ENCODE peak calls at places on chromosomes 4 and X, in six cellular contexts. W is fibroblast of villous mesenchyme, P is thoracic aorta, X is fibroblast of lung, Z is heart right ventricle, R is psoas muscle. V is an unnamed sample.

GRCh38 chr4:74308215-74308614 is at the start of gene EPGN:
- DNase-seq in W (no peak), P (no peak), X (no peak), Z (no peak), R (no peak), V (no peak)

GRCh38 chrX:149286940-149287349 is 218.2 kb downstream of the IDS start:
- DNase-seq in W (peak; percentile 36), P (no peak), X (peak; percentile 55), Z (no peak), R (peak; percentile 8), V (no peak)

GRCh38 chr4:133149932-133150642 is 993 bp downstream of the PCDH10 start:
- DNase-seq in W (no peak), P (no peak), X (peak; percentile 13), Z (no peak), R (no peak), V (no peak)

GRCh38 chrX:131366387-131366786 is 77.3 kb upstream of the IGSF1 start:
- DNase-seq in W (peak; percentile 5), P (no peak), X (peak; percentile 11), Z (no peak), R (no peak), V (no peak)

GRCh38 chrX:70485466-70485865 is 40.8 kb downstream of the DLG3 start:
- DNase-seq in W (no peak), P (no peak), X (no peak), Z (no peak), R (no peak), V (no peak)

GRCh38 chrX:96455078-96455477 is 229.6 kb upstream of the DIAPH2 start:
- DNase-seq in W (no peak), P (no peak), X (no peak), Z (no peak), R (no peak), V (no peak)

GRCh38 chrX:153922932-153923857 is 2.9 kb downstream of the ARHGAP4 start:
- DNase-seq in W (peak; percentile 54), P (no peak), X (peak; percentile 63), Z (peak; percentile 82), R (peak; percentile 83), V (no peak)

GRCh38 chr4:82145850-82146249 is 227.9 kb downstream of the HNRNPD start:
- DNase-seq in W (no peak), P (no peak), X (no peak), Z (no peak), R (no peak), V (no peak)

GRCh38 chrX:38279188-38279587 is 48.1 kb downstream of the RPGR start:
- DNase-seq in W (no peak), P (no peak), X (peak; percentile 9), Z (no peak), R (no peak), V (no peak)

GRCh38 chr4:112069110-112069509 is 76.1 kb upstream of the FAM241A start:
- DNase-seq in W (no peak), P (no peak), X (no peak), Z (no peak), R (no peak), V (no peak)

GRCh38 chr4:88865051-88865450 is 167.4 kb upstream of the NAP1L5 start:
- DNase-seq in W (peak; percentile 30), P (no peak), X (peak; percentile 37), Z (no peak), R (no peak), V (no peak)

GRCh38 chr4:8038702-8039251 is 99.1 kb upstream of the AFAP1 start:
- DNase-seq in W (no peak), P (no peak), X (no peak), Z (no peak), R (no peak), V (no peak)

GRCh38 chrX:49129427-49129826 is 5.9 kb upstream of the GPKOW start:
- DNase-seq in W (no peak), P (no peak), X (no peak), Z (no peak), R (no peak), V (no peak)

GRCh38 chrX:3815896-3816664 is 102.6 kb upstream of the PRKX start:
- DNase-seq in W (peak; percentile 13), P (no peak), X (peak; percentile 23), Z (peak; percentile 39), R (peak; percentile 55), V (peak; percentile 27)

GRCh38 chrX:115093206-115093605 is 75.8 kb upstream of the IL13RA2 start:
- DNase-seq in W (no peak), P (no peak), X (no peak), Z (no peak), R (no peak), V (no peak)

GRCh38 chr4:6951880-6952381 is 42.3 kb downstream of the TBC1D14 start:
- DNase-seq in W (no peak), P (no peak), X (no peak), Z (no peak), R (no peak), V (no peak)

GRCh38 chr4:84847978-84848377 is 118.5 kb downstream of the WDFY3 start:
- DNase-seq in W (no peak), P (no peak), X (no peak), Z (no peak), R (no peak), V (no peak)

GRCh38 chr4:115920637-115921036 is 807.2 kb upstream of the NDST4 start:
- DNase-seq in W (no peak), P (no peak), X (no peak), Z (no peak), R (no peak), V (no peak)

GRCh38 chr4:76896731-76897521 is 1.0 kb downstream of the SOWAHB start:
- DNase-seq in W (peak; percentile 22), P (no peak), X (peak; percentile 6), Z (peak; percentile 21), R (peak; percentile 16), V (no peak)

GRCh38 chrX:66030505-66031317 is 9.2 kb downstream of the VSIG4 start:
- DNase-seq in W (peak; percentile 4), P (no peak), X (no peak), Z (no peak), R (no peak), V (no peak)

GRCh38 chr4:116925900-116926457 is 159.4 kb downstream of the TRAM1L1 start:
- DNase-seq in W (no peak), P (no peak), X (no peak), Z (peak; percentile 6), R (no peak), V (no peak)

GRCh38 chr4:78764498-78764961 is 11.6 kb upstream of the BMP2K start:
- DNase-seq in W (peak; percentile 41), P (no peak), X (peak; percentile 65), Z (no peak), R (no peak), V (no peak)

GRCh38 chr4:55512922-55513571 is 33.7 kb downstream of the CLOCK start:
- DNase-seq in W (no peak), P (no peak), X (peak; percentile 31), Z (no peak), R (no peak), V (no peak)

GRCh38 chr4:95377511-95377910 is 171.3 kb downstream of the UNC5C start:
- DNase-seq in W (no peak), P (no peak), X (no peak), Z (no peak), R (no peak), V (no peak)

GRCh38 chrX:18668059-18668458 is 3.8 kb downstream of the RS1 start:
- DNase-seq in W (no peak), P (no peak), X (no peak), Z (no peak), R (no peak), V (no peak)

GRCh38 chr4:17595471-17596005 is 18.5 kb downstream of the LAP3 start:
- DNase-seq in W (no peak), P (no peak), X (no peak), Z (no peak), R (no peak), V (no peak)

GRCh38 chr4:154406022-154406835 is 85.4 kb downstream of the DCHS2 start:
- DNase-seq in W (no peak), P (no peak), X (no peak), Z (no peak), R (no peak), V (no peak)

GRCh38 chr4:120057416-120057815 is 9.2 kb downstream of the MAD2L1 start:
- DNase-seq in W (no peak), P (no peak), X (no peak), Z (no peak), R (no peak), V (no peak)

GRCh38 chr4:120055795-120056194 is 10.9 kb downstream of the MAD2L1 start:
- DNase-seq in W (no peak), P (no peak), X (no peak), Z (no peak), R (no peak), V (no peak)

GRCh38 chr4:120053916-120054315 is 12.7 kb downstream of the MAD2L1 start:
- DNase-seq in W (no peak), P (no peak), X (no peak), Z (no peak), R (no peak), V (no peak)

GRCh38 chr4:120055167-120055566 is 11.5 kb downstream of the MAD2L1 start:
- DNase-seq in W (no peak), P (no peak), X (peak; percentile 56), Z (no peak), R (no peak), V (no peak)

DNA sequence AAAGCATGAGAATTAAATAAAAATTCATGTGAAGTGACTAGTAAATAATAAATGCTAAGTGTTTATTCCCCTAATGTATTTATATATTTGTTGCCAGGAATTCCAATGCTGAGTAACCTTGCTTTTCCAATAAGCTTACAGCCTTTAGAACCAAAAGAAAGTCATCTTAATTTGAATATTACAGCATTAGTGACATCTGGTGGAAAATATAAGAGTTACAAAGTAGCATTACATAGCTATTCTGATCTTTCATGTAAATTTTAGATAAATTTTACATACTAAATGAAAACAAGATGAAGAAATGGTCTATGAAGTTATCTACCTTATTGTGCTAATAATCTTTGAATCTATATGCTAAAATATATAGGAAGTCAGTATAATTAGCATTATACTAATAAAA is 10.4 kb downstream of the MAD2L1 start:
- DNase-seq in W (peak; percentile 51), P (no peak), X (peak; percentile 75), Z (no peak), R (no peak), V (no peak)
- TF ChIP-seq CTCF in W (peak; percentile 25), P (peak; percentile 35), X (no peak), Z (peak; percentile 23), R (peak; percentile 12), V (no peak)

GRCh38 chrX:8755116-8755515 is 23.2 kb upstream of the ANOS1 start:
- DNase-seq in W (no peak), P (no peak), X (no peak), Z (no peak), R (no peak), V (no peak)
- TF ChIP-seq CTCF in W (no peak), P (no peak), X (no peak), Z (no peak), R (no peak), V (no peak)

DNA sequence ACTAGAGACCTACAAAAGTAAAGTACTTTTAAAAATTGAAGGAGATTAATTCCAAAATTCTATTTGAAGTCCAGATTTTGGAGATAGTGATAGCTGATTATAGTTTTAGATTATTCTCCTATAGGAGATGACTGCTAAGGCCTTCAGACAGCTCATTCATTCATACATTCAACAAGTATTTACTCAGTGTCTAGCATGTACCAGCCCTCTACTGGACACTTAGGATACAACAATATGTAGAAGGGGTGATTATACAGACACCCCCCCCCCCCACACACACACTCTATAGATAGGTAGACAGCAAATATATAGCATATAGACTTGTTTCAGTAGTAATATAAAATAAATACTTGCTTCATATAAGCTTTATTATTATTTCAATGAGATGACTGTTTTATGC is 60.4 kb upstream of the TAF9B start:
- DNase-seq in W (peak; percentile 3), P (no peak), X (no peak), Z (no peak), R (no peak), V (no peak)
- TF ChIP-seq CTCF in W (peak; percentile 24), P (no peak), X (no peak), Z (no peak), R (no peak), V (no peak)

GRCh38 chr4:127479031-127479622 is 153.6 kb upstream of the INTU start:
- DNase-seq in W (peak; percentile 39), P (no peak), X (peak; percentile 71), Z (no peak), R (no peak), V (no peak)
- TF ChIP-seq CTCF in W (peak; percentile 47), P (peak; percentile 43), X (peak; percentile 41), Z (peak; percentile 45), R (peak; percentile 37), V (no peak)